ENCODE peak calls at places on chromosomes 4 and X, in nine cellular contexts. U is progenitor cell of endocrine pancreas; H is Panc1; V is GM19239; X is A549; M is T1000; E is activated CD4-positive, CD25-positive, alpha-beta regulatory T cell treated with anti-CD3 and anti-CD28 coated beads, Interleukin-2, amount 50 U/mL, for 16 hours; A is tibial nerve; L is GM23338. I is an unnamed sample.

GRCh38 chr4:189084671-189085070 is 856.0 kb upstream of the FRG1 start:
- DNase-seq in L (peak; percentile 51), M (no peak), V (no peak), A (no peak), U (no peak), H (no peak), E (no peak), X (peak; percentile 5), I (no peak)

GRCh38 chr4:181688416-181688815 is 554.8 kb upstream of the TENM3 start:
- DNase-seq in E (no peak), H (no peak), U (no peak), X (no peak), V (no peak), M (no peak), A (no peak), L (peak; percentile 20), I (no peak)

GRCh38 chrX:30874851-30875250 is 14.2 kb downstream of the TAB3 start:
- DNase-seq in U (no peak), E (no peak), M (no peak), X (no peak), L (no peak), V (no peak), A (no peak), H (no peak), I (no peak)

GRCh38 chr4:5647351-5647750 is 61.0 kb downstream of the EVC2 start:
- DNase-seq in V (no peak), X (no peak), U (no peak), M (no peak), H (no peak), L (no peak), E (no peak), A (no peak), I (no peak)

GRCh38 chr4:77179512-77179911 is 22.5 kb downstream of the CCNG2 start:
- DNase-seq in M (no peak), A (no peak), U (no peak), X (no peak), E (no peak), V (no peak), L (no peak), H (no peak), I (no peak)

GRCh38 chrX:153409414-153410101 is 1.7 kb upstream of the ZFP92 start:
- DNase-seq in A (no peak), M (no peak), E (no peak), L (no peak), H (no peak), U (no peak), V (no peak), X (no peak), I (no peak)

GRCh38 chrX:21745756-21746155 is 12.2 kb downstream of the SMPX start:
- DNase-seq in M (no peak), E (peak; percentile 2), L (peak; percentile 41), H (no peak), V (no peak), X (peak; percentile 24), U (no peak), A (peak; percentile 21), I (no peak)

GRCh38 chr4:28799696-28800095 is 1920.5 kb upstream of the PCDH7 start:
- DNase-seq in U (no peak), X (no peak), L (no peak), A (no peak), H (no peak), E (no peak), V (no peak), M (no peak), I (no peak)

GRCh38 chrX:13899607-13900006 is 82.7 kb upstream of the GPM6B start:
- DNase-seq in X (peak; percentile 6), U (no peak), M (peak; percentile 0), A (no peak), V (no peak), E (no peak), L (no peak), H (no peak), I (no peak)

GRCh38 chr4:126614456-126614855 is 1018.3 kb upstream of the INTU start:
- DNase-seq in A (no peak), V (no peak), L (no peak), E (no peak), H (no peak), X (no peak), U (no peak), M (no peak), I (no peak)

GRCh38 chrX:2503591-2504500 is 3.1 kb upstream of the DHRSX start:
- DNase-seq in E (no peak), M (no peak), U (no peak), H (no peak), V (no peak), X (no peak), L (no peak), A (no peak), I (no peak)

GRCh38 chr4:123352966-123353365 is 43.6 kb upstream of the SPRY1 start:
- DNase-seq in E (no peak), H (no peak), U (no peak), X (no peak), L (no peak), V (no peak), M (no peak), A (no peak), I (no peak)

GRCh38 chrX:147912093-147912801 is 528 bp downstream of the FMR1 start:
- DNase-seq in H (no peak), L (peak; percentile 49), A (no peak), E (peak; percentile 2), U (peak; percentile 15), M (peak; percentile 7), X (peak; percentile 31), V (no peak), I (peak; percentile 33)

GRCh38 chr4:91427171-91427570 is 876.6 kb upstream of the GRID2 start:
- DNase-seq in E (no peak), A (no peak), M (no peak), U (no peak), V (no peak), H (no peak), L (no peak), X (no peak), I (no peak)

GRCh38 chr4:139550724-139551429 is 5.1 kb downstream of the SETD7 start:
- DNase-seq in E (no peak), A (no peak), M (no peak), X (no peak), V (no peak), L (peak; percentile 63), U (no peak), H (no peak), I (no peak)

GRCh38 chr4:111905511-111905910 is 239.7 kb upstream of the FAM241A start:
- DNase-seq in V (no peak), U (no peak), H (no peak), A (no peak), M (no peak), L (no peak), X (no peak), E (no peak), I (no peak)

GRCh38 chr4:156128616-156129015 is 174.9 kb upstream of the CTSO start:
- DNase-seq in V (no peak), H (no peak), A (no peak), E (no peak), U (no peak), X (no peak), M (no peak), L (no peak), I (no peak)

GRCh38 chrX:77900688-77901087 is 1.4 kb downstream of the COX7B start:
- DNase-seq in L (no peak), A (no peak), U (no peak), H (no peak), M (no peak), V (no peak), E (no peak), X (no peak), I (no peak)

GRCh38 chr4:86720508-86721068 is 126.5 kb downstream of the PTPN13 start:
- DNase-seq in M (no peak), X (no peak), H (no peak), E (no peak), L (no peak), V (no peak), U (no peak), A (no peak), I (peak; percentile 3)

GRCh38 chr4:53321151-53321987 is 44.5 kb downstream of the SCFD2 start:
- DNase-seq in A (no peak), X (no peak), U (no peak), L (peak; percentile 4), H (peak; percentile 22), M (no peak), V (no peak), E (no peak), I (no peak)

GRCh38 chr4:86181585-86181984 is 178.3 kb downstream of the MAPK10 start:
- DNase-seq in U (no peak), M (no peak), L (no peak), X (peak; percentile 59), A (no peak), V (no peak), H (no peak), E (no peak), I (no peak)

GRCh38 chrX:111465664-111466063 is 45.8 kb upstream of the SERTM2 start:
- DNase-seq in L (peak; percentile 4), X (no peak), M (no peak), H (no peak), A (no peak), E (no peak), U (no peak), V (no peak), I (no peak)

GRCh38 chr4:184112006-184112550 is 105.6 kb downstream of the ENPP6 start:
- DNase-seq in L (no peak), X (no peak), H (no peak), U (no peak), M (no peak), E (no peak), V (no peak), A (no peak), I (no peak)

GRCh38 chr4:99161700-99162099 is 17.6 kb upstream of the ADH4 start:
- DNase-seq in U (no peak), M (no peak), L (no peak), H (no peak), X (no peak), A (no peak), V (no peak), E (no peak), I (no peak)

GRCh38 chrX:65871671-65872311 is 168.1 kb downstream of the VSIG4 start:
- DNase-seq in E (no peak), U (no peak), M (no peak), H (no peak), X (peak; percentile 67), A (no peak), L (peak; percentile 61), V (no peak), I (no peak)

GRCh38 chrX:156002517-156002916 is 5.0 kb downstream of the IL9R start:
- DNase-seq in H (no peak), X (no peak), U (no peak), A (no peak), L (no peak), M (no peak), E (no peak), V (no peak), I (no peak)

GRCh38 chr4:11487876-11488545 is 59.3 kb upstream of the HS3ST1 start:
- DNase-seq in H (no peak), V (no peak), M (no peak), X (peak; percentile 22), L (no peak), U (no peak), A (no peak), E (no peak), I (no peak)

GRCh38 chr4:1085404-1085799 is 28.0 kb downstream of the RNF212 start:
- DNase-seq in V (no peak), A (no peak), M (no peak), U (no peak), H (no peak), X (no peak), E (no peak), L (no peak), I (no peak)

GRCh38 chr4:48585401-48585800 is 95.3 kb downstream of the ZAR1 start:
- DNase-seq in A (no peak), X (no peak), L (no peak), M (no peak), E (no peak), H (no peak), U (no peak), V (no peak), I (no peak)

GRCh38 chrX:96721398-96721797 is 36.8 kb downstream of the DIAPH2 start:
- DNase-seq in X (no peak), V (peak; percentile 10), H (no peak), A (no peak), U (no peak), L (no peak), M (no peak), E (no peak), I (no peak)

GRCh38 chr4:109436504-109436903 is 2.9 kb downstream of the SEC24B start:
- DNase-seq in A (no peak), M (no peak), H (no peak), V (no peak), E (no peak), L (no peak), X (no peak), U (no peak), I (no peak)